ENCODE peak calls at places on chromosomes 11 and 22, in five cellular contexts. One of them, this sample, is unnamed.

GRCh38 chr22:23376256-23376655 is 195.9 kb downstream of the BCR start:
- DNase-seq in HL-60: peak
- DNase-seq in EH: peak
- DNase-seq in GM04504: no peak
- DNase-seq in stimulated activated CD8-positive, alpha-beta memory T cell treated with anti-CD3 and anti-CD28 coated beads, Interleukin-2, amount 100 ng/mL, for 48 hours: peak
- DNase-seq in this sample: no peak

GRCh38 chr22:40203568-40203967 is 25.8 kb downstream of the TNRC6B start:
- DNase-seq in EH: no peak
- DNase-seq in stimulated activated CD8-positive, alpha-beta memory T cell treated with anti-CD3 and anti-CD28 coated beads, Interleukin-2, amount 100 ng/mL, for 48 hours: no peak
- DNase-seq in HL-60: no peak
- DNase-seq in GM04504: no peak
- DNase-seq in this sample: no peak

GRCh38 chr22:31556627-31557203 is 60.4 kb downstream of the SFI1 start:
- DNase-seq in GM04504: peak
- DNase-seq in HL-60: peak
- DNase-seq in EH: peak
- DNase-seq in stimulated activated CD8-positive, alpha-beta memory T cell treated with anti-CD3 and anti-CD28 coated beads, Interleukin-2, amount 100 ng/mL, for 48 hours: no peak
- DNase-seq in this sample: no peak

GRCh38 chr11:112884012-112884767 is 77.0 kb upstream of the NCAM1 start:
- DNase-seq in GM04504: no peak
- DNase-seq in HL-60: no peak
- DNase-seq in stimulated activated CD8-positive, alpha-beta memory T cell treated with anti-CD3 and anti-CD28 coated beads, Interleukin-2, amount 100 ng/mL, for 48 hours: no peak
- DNase-seq in EH: no peak
- DNase-seq in this sample: no peak

GRCh38 chr22:39994046-39994565 is 648 bp upstream of the FAM83F start:
- DNase-seq in stimulated activated CD8-positive, alpha-beta memory T cell treated with anti-CD3 and anti-CD28 coated beads, Interleukin-2, amount 100 ng/mL, for 48 hours: no peak
- DNase-seq in HL-60: no peak
- DNase-seq in GM04504: no peak
- DNase-seq in EH: no peak
- DNase-seq in this sample: no peak

GRCh38 chr11:47533690-47534135 is 19.2 kb downstream of the CELF1 start:
- DNase-seq in HL-60: no peak
- DNase-seq in stimulated activated CD8-positive, alpha-beta memory T cell treated with anti-CD3 and anti-CD28 coated beads, Interleukin-2, amount 100 ng/mL, for 48 hours: no peak
- DNase-seq in GM04504: peak
- DNase-seq in EH: peak
- DNase-seq in this sample: peak

GRCh38 chr22:37101311-37102063 is 8.0 kb downstream of the TMPRSS6 start:
- DNase-seq in GM04504: no peak
- DNase-seq in stimulated activated CD8-positive, alpha-beta memory T cell treated with anti-CD3 and anti-CD28 coated beads, Interleukin-2, amount 100 ng/mL, for 48 hours: no peak
- DNase-seq in EH: no peak
- DNase-seq in HL-60: no peak
- DNase-seq in this sample: no peak

GRCh38 chr11:69963533-69964246 is 114.4 kb upstream of the ANO1 start:
- DNase-seq in stimulated activated CD8-positive, alpha-beta memory T cell treated with anti-CD3 and anti-CD28 coated beads, Interleukin-2, amount 100 ng/mL, for 48 hours: no peak
- DNase-seq in EH: peak
- DNase-seq in GM04504: no peak
- DNase-seq in HL-60: no peak
- DNase-seq in this sample: no peak

GRCh38 chr11:70200212-70200844 is 2.8 kb upstream of the FADD start:
- DNase-seq in EH: peak
- DNase-seq in stimulated activated CD8-positive, alpha-beta memory T cell treated with anti-CD3 and anti-CD28 coated beads, Interleukin-2, amount 100 ng/mL, for 48 hours: no peak
- DNase-seq in HL-60: no peak
- DNase-seq in GM04504: no peak
- DNase-seq in this sample: no peak

GRCh38 chr11:43989162-43989961 is 46.9 kb downstream of the C11orf96 start:
- DNase-seq in GM04504: no peak
- DNase-seq in HL-60: no peak
- DNase-seq in EH: peak
- DNase-seq in stimulated activated CD8-positive, alpha-beta memory T cell treated with anti-CD3 and anti-CD28 coated beads, Interleukin-2, amount 100 ng/mL, for 48 hours: no peak
- DNase-seq in this sample: no peak

GRCh38 chr11:112292785-112293407 is 32.2 kb upstream of the PLET1 start:
- DNase-seq in stimulated activated CD8-positive, alpha-beta memory T cell treated with anti-CD3 and anti-CD28 coated beads, Interleukin-2, amount 100 ng/mL, for 48 hours: no peak
- DNase-seq in EH: peak
- DNase-seq in HL-60: peak
- DNase-seq in GM04504: peak
- DNase-seq in this sample: peak

GRCh38 chr11:30564994-30565393 is 21.2 kb downstream of the MPPED2 start:
- DNase-seq in EH: no peak
- DNase-seq in HL-60: no peak
- DNase-seq in stimulated activated CD8-positive, alpha-beta memory T cell treated with anti-CD3 and anti-CD28 coated beads, Interleukin-2, amount 100 ng/mL, for 48 hours: no peak
- DNase-seq in GM04504: no peak
- DNase-seq in this sample: no peak

GRCh38 chr11:118224512-118225180 is at the start of gene JAML:
- DNase-seq in EH: no peak
- DNase-seq in stimulated activated CD8-positive, alpha-beta memory T cell treated with anti-CD3 and anti-CD28 coated beads, Interleukin-2, amount 100 ng/mL, for 48 hours: no peak
- DNase-seq in GM04504: no peak
- DNase-seq in HL-60: peak
- DNase-seq in this sample: no peak

GRCh38 chr11:25566298-25567200 is 765.4 kb upstream of the ANO3 start:
- DNase-seq in HL-60: peak
- DNase-seq in stimulated activated CD8-positive, alpha-beta memory T cell treated with anti-CD3 and anti-CD28 coated beads, Interleukin-2, amount 100 ng/mL, for 48 hours: no peak
- DNase-seq in EH: no peak
- DNase-seq in GM04504: no peak
- DNase-seq in this sample: peak

GRCh38 chr11:34395916-34396555 is 38.2 kb upstream of the ABTB2 start:
- DNase-seq in GM04504: no peak
- DNase-seq in HL-60: no peak
- DNase-seq in stimulated activated CD8-positive, alpha-beta memory T cell treated with anti-CD3 and anti-CD28 coated beads, Interleukin-2, amount 100 ng/mL, for 48 hours: no peak
- DNase-seq in EH: peak
- DNase-seq in this sample: peak

GRCh38 chr11:100857236-100858005 is 170.3 kb downstream of the ARHGAP42 start:
- DNase-seq in HL-60: no peak
- DNase-seq in GM04504: no peak
- DNase-seq in stimulated activated CD8-positive, alpha-beta memory T cell treated with anti-CD3 and anti-CD28 coated beads, Interleukin-2, amount 100 ng/mL, for 48 hours: no peak
- DNase-seq in EH: no peak
- DNase-seq in this sample: no peak